ENCODE peak calls at places on chromosomes 13 and 19, in five cellular contexts. S is Panc1, C is HCT116, D is GM12878, U is prostate gland. W is an unnamed sample. For H3K9me3, the result is how much of the 10 kb centered on the place peaks cover.

GRCh38 chr19:4403005-4403761 is 743 bp downstream of the CHAF1A start:
- DNase-seq in S (no peak), C (no peak), D (no peak), U (no peak), W (no peak)

GRCh38 chr13:95660981-95661581 is 15.9 kb upstream of the DNAJC3 start:
- DNase-seq in S (no peak), C (peak), D (no peak), U (no peak), W (no peak)

GRCh38 chr19:17741456-17741855 is 9.8 kb upstream of the FCHO1 start:
- DNase-seq in S (no peak), C (no peak), D (no peak), U (no peak), W (no peak)

GRCh38 chr19:6061420-6062130 is 48.7 kb downstream of the RFX2 start:
- DNase-seq in S (no peak), C (no peak), D (no peak), U (peak), W (peak)

GRCh38 chr19:6287269-6287885 is 7.6 kb upstream of the MLLT1 start:
- DNase-seq in S (no peak), C (no peak), D (no peak), U (no peak), W (no peak)

GRCh38 chr13:87919956-87920355 is 248.8 kb downstream of the SLITRK5 start:
- DNase-seq in S (no peak), C (no peak), D (no peak), U (no peak), W (no peak)

GRCh38 chr13:44810067-44810840 is 179.0 kb downstream of the NUFIP1 start:
- DNase-seq in S (no peak), C (no peak), D (no peak), U (peak), W (no peak)

GRCh38 chr19:47406711-47407416 is 12.5 kb downstream of the MEIS3 start:
- DNase-seq in S (no peak), C (no peak), D (no peak), U (no peak), W (no peak)

GRCh38 chr13:45441633-45442032 is 23.1 kb upstream of the COG3 start:
- DNase-seq in S (no peak), C (no peak), D (peak), U (no peak), W (no peak)

GRCh38 chr19:45251452-45252354 is 632 bp downstream of the MARK4 start:
- DNase-seq in S (no peak), C (no peak), D (no peak), U (no peak), W (no peak)
- TF ChIP-seq CTCF in S (no peak), C (no peak), D (no peak), U (no peak), W (no peak)

GRCh38 chr13:111941845-111942447 is 125.0 kb upstream of the SOX1 start:
- DNase-seq in S (no peak), C (no peak), D (no peak), U (no peak), W (no peak)
- H3K9me3 ChIP-seq in S (under half), C (under half), D (under half), U (under half), W (under half)

DNA sequence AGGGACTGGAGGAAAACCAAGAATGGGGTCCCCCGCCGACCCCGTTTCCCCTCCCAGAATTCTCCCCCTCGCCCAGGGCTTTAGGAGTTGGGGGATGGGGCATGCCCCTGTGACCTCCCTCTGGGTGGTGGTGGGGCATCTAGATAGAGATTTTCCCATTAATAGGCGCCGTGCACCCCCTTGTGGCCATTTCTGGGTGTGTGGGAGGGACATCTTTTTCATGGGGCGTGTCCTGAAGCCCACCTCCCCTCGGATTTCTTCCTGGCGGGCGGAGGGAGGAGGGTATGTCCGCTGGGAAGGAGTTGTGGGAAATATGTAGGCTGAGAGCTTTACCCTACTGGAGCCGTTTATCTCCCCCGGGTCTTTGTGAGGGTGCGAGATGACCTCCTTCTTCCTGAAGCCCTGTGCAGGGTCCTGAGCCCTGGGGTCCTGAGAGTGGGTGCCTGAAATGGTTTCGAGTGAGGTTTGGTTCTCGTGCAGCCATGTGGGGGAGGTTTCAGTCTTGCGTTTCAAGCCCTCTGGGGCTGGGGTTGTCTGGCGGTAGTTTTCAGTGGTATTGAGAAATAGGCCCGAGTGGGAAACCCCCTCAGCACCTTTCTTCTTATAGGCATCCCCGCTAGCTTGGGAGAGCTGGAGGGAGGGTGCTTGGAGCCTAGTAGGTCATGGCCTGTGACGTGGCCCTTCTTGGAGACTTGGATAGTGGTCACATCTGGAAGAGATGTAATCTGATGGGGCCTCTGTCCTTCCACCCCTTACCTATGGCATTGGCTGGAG is 1.0 kb downstream of the PRMT1 start:
- DNase-seq in S (no peak), C (no peak), D (no peak), U (peak), W (peak)
- TF ChIP-seq POLR2AphosphoS5 in S (peak), C (no peak), D (peak), U (peak), W (no peak)

GRCh38 chr19:10809693-10810285 is 26.2 kb downstream of the TMED1 start:
- DNase-seq in S (no peak), C (no peak), D (no peak), U (no peak), W (no peak)
- TF ChIP-seq CTCF in S (no peak), C (no peak), D (no peak), U (no peak), W (no peak)

DNA sequence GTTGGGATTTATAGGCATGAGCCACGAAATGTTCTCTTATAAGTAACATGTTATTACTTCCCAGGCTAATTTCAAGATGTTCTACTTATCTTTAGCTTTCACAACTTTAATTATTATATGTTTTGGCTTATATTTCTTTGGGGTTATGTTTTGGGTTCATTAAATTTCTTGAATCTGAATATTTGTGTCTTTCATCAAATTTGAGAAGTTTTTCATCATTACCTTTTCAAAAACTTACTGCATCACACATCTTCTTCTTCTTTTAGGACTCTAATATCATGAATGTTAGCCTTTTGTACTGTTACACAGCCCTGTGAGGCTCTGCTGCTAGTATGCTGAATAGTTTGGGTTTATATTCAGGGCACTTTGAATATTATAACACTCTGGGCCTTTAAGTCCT is 9.7 kb upstream of the ZNF266 start:
- DNase-seq in S (no peak), C (no peak), D (no peak), U (no peak), W (no peak)
- H3K9me3 ChIP-seq in S (under half), C (under half), D (under half), U (under half), W (under half)

W was measured in breast epithelium.